ENCODE peak calls at places on chromosomes 12 and 14, in seven cellular contexts. One of them, this sample, is unnamed. For H3K4me1, the result is how much of the 10 kb centered on the place peaks cover.

GRCh38 chr12:104825408-104825807 is 132.7 kb downstream of the SLC41A2 start:
- DNase-seq in Peyer's patch: no peak
- DNase-seq in endodermal cell: peak
- DNase-seq in transverse colon: no peak
- DNase-seq in fibroblast of lung: no peak
- DNase-seq in heart right ventricle: no peak
- DNase-seq in suprapubic skin: no peak
- DNase-seq in this sample: no peak

GRCh38 chr12:108191938-108192337 is 62.9 kb downstream of the WSCD2 start:
- DNase-seq in Peyer's patch: no peak
- DNase-seq in endodermal cell: no peak
- DNase-seq in transverse colon: no peak
- DNase-seq in fibroblast of lung: no peak
- DNase-seq in heart right ventricle: no peak
- DNase-seq in suprapubic skin: no peak
- DNase-seq in this sample: no peak

GRCh38 chr12:126912111-126912510 is 1354.9 kb upstream of the TMEM132C start:
- DNase-seq in Peyer's patch: no peak
- DNase-seq in endodermal cell: no peak
- DNase-seq in transverse colon: no peak
- DNase-seq in fibroblast of lung: no peak
- DNase-seq in heart right ventricle: no peak
- DNase-seq in suprapubic skin: no peak
- DNase-seq in this sample: no peak

GRCh38 chr12:128613821-128614220 is 209.9 kb downstream of the SLC15A4 start:
- DNase-seq in Peyer's patch: no peak
- DNase-seq in endodermal cell: peak
- DNase-seq in transverse colon: no peak
- DNase-seq in fibroblast of lung: no peak
- DNase-seq in heart right ventricle: no peak
- DNase-seq in suprapubic skin: no peak
- DNase-seq in this sample: no peak

GRCh38 chr12:57479376-57480115 is at the start of gene ARHGAP9:
- DNase-seq in Peyer's patch: no peak
- DNase-seq in endodermal cell: no peak
- DNase-seq in transverse colon: no peak
- DNase-seq in fibroblast of lung: no peak
- DNase-seq in heart right ventricle: no peak
- DNase-seq in suprapubic skin: no peak
- DNase-seq in this sample: no peak

GRCh38 chr14:79502751-79503148 is 708.6 kb downstream of the DIO2 start:
- DNase-seq in Peyer's patch: no peak
- DNase-seq in endodermal cell: no peak
- DNase-seq in transverse colon: no peak
- DNase-seq in fibroblast of lung: peak
- DNase-seq in heart right ventricle: no peak
- DNase-seq in suprapubic skin: no peak
- DNase-seq in this sample: no peak

GRCh38 chr12:106135781-106136180 is 3.0 kb downstream of the NUAK1 start:
- DNase-seq in Peyer's patch: no peak
- DNase-seq in endodermal cell: no peak
- DNase-seq in transverse colon: no peak
- DNase-seq in fibroblast of lung: peak
- DNase-seq in heart right ventricle: no peak
- DNase-seq in suprapubic skin: no peak
- DNase-seq in this sample: no peak

GRCh38 chr14:54446201-54446693 is 5.1 kb upstream of the CNIH1 start:
- DNase-seq in Peyer's patch: peak
- DNase-seq in endodermal cell: no peak
- DNase-seq in transverse colon: peak
- DNase-seq in fibroblast of lung: peak
- DNase-seq in heart right ventricle: no peak
- DNase-seq in suprapubic skin: no peak
- DNase-seq in this sample: peak

GRCh38 chr12:64627781-64628180 is 17.5 kb downstream of the RASSF3 start:
- DNase-seq in Peyer's patch: no peak
- DNase-seq in endodermal cell: no peak
- DNase-seq in transverse colon: no peak
- DNase-seq in fibroblast of lung: peak
- DNase-seq in heart right ventricle: no peak
- DNase-seq in suprapubic skin: no peak
- DNase-seq in this sample: no peak

GRCh38 chr12:9779209-9779608 is 18.5 kb upstream of the CD69 start:
- DNase-seq in Peyer's patch: no peak
- DNase-seq in endodermal cell: no peak
- DNase-seq in transverse colon: no peak
- DNase-seq in fibroblast of lung: no peak
- DNase-seq in heart right ventricle: no peak
- DNase-seq in suprapubic skin: no peak
- DNase-seq in this sample: no peak

DNA sequence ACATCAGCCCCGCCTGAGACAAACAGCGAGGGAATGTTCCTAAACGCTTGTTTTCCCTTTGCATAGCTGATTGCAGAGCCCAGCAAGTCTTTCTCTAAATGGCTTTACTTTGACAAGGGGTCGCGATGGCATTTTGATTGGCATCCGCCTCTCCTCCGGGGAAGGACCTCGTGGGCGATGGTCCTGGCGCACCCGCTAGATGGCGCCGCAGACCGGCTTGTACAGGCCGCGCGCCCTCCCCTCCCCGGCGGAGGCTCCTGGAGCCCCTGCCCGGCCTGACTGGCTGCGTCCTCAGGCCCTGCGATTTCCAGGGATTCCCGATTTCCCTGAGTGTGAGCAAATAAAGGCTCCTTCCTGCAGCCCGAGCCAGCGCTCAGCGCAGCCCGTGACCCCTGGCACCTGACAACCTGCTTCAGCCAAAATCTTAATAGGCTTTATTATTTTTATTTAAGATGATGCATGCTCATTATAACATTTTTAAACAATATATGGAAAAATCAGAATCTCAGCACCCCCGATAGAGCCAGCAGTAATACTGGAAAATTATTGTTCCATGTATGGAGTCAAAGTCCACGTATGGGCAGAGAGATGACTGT is 468.3 kb downstream of the AACS start:
- DNase-seq in Peyer's patch: no peak
- DNase-seq in endodermal cell: peak
- DNase-seq in transverse colon: peak
- DNase-seq in fibroblast of lung: peak
- DNase-seq in heart right ventricle: peak
- DNase-seq in suprapubic skin: no peak
- DNase-seq in this sample: no peak
- TF ChIP-seq CTCF in Peyer's patch: peak
- TF ChIP-seq CTCF in endodermal cell: peak
- TF ChIP-seq CTCF in transverse colon: peak
- TF ChIP-seq CTCF in fibroblast of lung: no peak
- TF ChIP-seq CTCF in heart right ventricle: peak
- TF ChIP-seq CTCF in suprapubic skin: peak
- TF ChIP-seq CTCF in this sample: peak

GRCh38 chr12:122127839-122128238 is 46.2 kb downstream of the IL31 start:
- DNase-seq in Peyer's patch: no peak
- DNase-seq in endodermal cell: no peak
- DNase-seq in transverse colon: no peak
- DNase-seq in fibroblast of lung: no peak
- DNase-seq in heart right ventricle: no peak
- DNase-seq in suprapubic skin: no peak
- DNase-seq in this sample: no peak
- H3K4me1 ChIP-seq in Peyer's patch: under half
- H3K4me1 ChIP-seq in endodermal cell: under half
- H3K4me1 ChIP-seq in transverse colon: under half
- H3K4me1 ChIP-seq in fibroblast of lung: under half
- H3K4me1 ChIP-seq in heart right ventricle: under half
- H3K4me1 ChIP-seq in suprapubic skin: under half
- H3K4me1 ChIP-seq in this sample: under half

GRCh38 chr12:3132636-3133409 is 55.6 kb downstream of the TSPAN9 start:
- DNase-seq in Peyer's patch: no peak
- DNase-seq in endodermal cell: peak
- DNase-seq in transverse colon: no peak
- DNase-seq in fibroblast of lung: peak
- DNase-seq in heart right ventricle: peak
- DNase-seq in suprapubic skin: no peak
- DNase-seq in this sample: no peak
- TF ChIP-seq CTCF in Peyer's patch: no peak
- TF ChIP-seq CTCF in endodermal cell: peak
- TF ChIP-seq CTCF in transverse colon: no peak
- TF ChIP-seq CTCF in fibroblast of lung: no peak
- TF ChIP-seq CTCF in heart right ventricle: no peak
- TF ChIP-seq CTCF in suprapubic skin: no peak
- TF ChIP-seq CTCF in this sample: no peak

DNA sequence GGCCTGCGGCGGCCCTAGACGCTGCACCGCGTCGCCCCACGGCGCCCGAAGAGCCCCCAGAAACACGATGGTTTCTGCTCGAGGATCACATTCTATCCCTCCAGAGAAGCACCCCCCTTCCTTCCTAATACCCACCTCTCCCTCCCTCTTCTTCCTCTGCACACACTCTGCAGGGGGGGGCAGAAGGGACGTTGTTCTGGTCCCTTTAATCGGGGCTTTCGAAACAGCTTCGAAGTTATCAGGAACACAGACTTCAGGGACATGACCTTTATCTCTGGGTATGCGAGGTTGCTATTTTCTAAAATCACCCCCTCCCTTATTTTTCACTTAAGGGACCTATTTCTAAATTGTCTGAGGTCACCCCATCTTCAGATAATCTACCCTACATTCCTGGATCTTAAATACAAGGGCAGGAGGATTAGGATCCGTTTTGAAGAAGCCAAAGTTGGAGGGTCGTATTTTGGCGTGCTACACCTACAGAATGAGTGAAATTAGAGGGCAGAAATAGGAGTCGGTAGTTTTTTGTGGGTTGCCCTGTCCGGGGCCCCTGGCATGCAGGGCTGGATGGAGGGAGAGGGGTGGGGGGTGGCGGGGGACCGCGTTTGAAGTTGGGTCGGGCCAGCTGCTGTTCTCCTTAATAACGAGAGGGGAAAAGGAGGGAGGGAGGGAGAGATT is 449 bp upstream of the CCND2 start:
- DNase-seq in Peyer's patch: no peak
- DNase-seq in endodermal cell: no peak
- DNase-seq in transverse colon: no peak
- DNase-seq in fibroblast of lung: no peak
- DNase-seq in heart right ventricle: no peak
- DNase-seq in suprapubic skin: no peak
- DNase-seq in this sample: no peak
- H3K4me1 ChIP-seq in Peyer's patch: under half
- H3K4me1 ChIP-seq in endodermal cell: under half
- H3K4me1 ChIP-seq in transverse colon: half or more
- H3K4me1 ChIP-seq in fibroblast of lung: under half
- H3K4me1 ChIP-seq in heart right ventricle: half or more
- H3K4me1 ChIP-seq in suprapubic skin: half or more
- H3K4me1 ChIP-seq in this sample: under half

DNA sequence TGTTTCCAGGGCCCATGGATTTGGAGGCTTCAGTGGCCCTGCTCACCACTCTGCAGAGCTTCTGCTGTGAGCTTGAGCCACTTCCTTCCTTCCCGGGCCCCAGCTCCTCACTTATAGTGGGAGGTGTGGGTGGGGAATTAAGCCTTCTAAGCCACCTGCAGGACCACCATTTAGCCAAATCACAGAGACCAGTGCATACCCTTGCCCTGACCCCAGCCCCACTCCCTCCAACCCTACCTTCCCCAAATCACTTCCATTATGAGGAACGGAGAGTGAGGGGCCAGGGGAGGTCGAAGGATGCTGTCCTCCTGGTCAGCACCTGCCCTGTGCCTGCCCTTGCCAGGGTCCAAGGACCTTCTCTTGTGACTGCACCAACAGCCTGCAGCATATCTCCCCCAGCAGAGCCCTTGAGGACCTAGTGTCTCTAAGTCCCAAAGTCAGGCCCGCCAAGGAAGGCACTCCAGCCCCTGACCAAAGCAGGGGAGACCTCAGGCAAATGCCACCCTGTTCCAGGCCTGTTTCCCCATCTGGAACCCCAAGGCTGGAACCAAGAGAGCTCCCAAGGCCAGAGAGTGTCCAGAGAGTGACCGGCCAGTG is 278.3 kb upstream of the RTL1 start:
- DNase-seq in Peyer's patch: no peak
- DNase-seq in endodermal cell: no peak
- DNase-seq in transverse colon: no peak
- DNase-seq in fibroblast of lung: no peak
- DNase-seq in heart right ventricle: no peak
- DNase-seq in suprapubic skin: no peak
- DNase-seq in this sample: peak
- TF ChIP-seq CTCF in Peyer's patch: no peak
- TF ChIP-seq CTCF in endodermal cell: no peak
- TF ChIP-seq CTCF in transverse colon: no peak
- TF ChIP-seq CTCF in fibroblast of lung: no peak
- TF ChIP-seq CTCF in heart right ventricle: no peak
- TF ChIP-seq CTCF in suprapubic skin: no peak
- TF ChIP-seq CTCF in this sample: no peak

GRCh38 chr14:69682607-69683263 is 71.3 kb downstream of the SUSD6 start:
- DNase-seq in Peyer's patch: no peak
- DNase-seq in endodermal cell: no peak
- DNase-seq in transverse colon: no peak
- DNase-seq in fibroblast of lung: no peak
- DNase-seq in heart right ventricle: no peak
- DNase-seq in suprapubic skin: no peak
- DNase-seq in this sample: no peak

GRCh38 chr14:69683971-69684370 is 72.6 kb downstream of the SUSD6 start:
- DNase-seq in Peyer's patch: no peak
- DNase-seq in endodermal cell: no peak
- DNase-seq in transverse colon: no peak
- DNase-seq in fibroblast of lung: no peak
- DNase-seq in heart right ventricle: no peak
- DNase-seq in suprapubic skin: no peak
- DNase-seq in this sample: no peak

GRCh38 chr14:69675877-69676416 is 64.6 kb downstream of the SUSD6 start:
- DNase-seq in Peyer's patch: no peak
- DNase-seq in endodermal cell: no peak
- DNase-seq in transverse colon: no peak
- DNase-seq in fibroblast of lung: no peak
- DNase-seq in heart right ventricle: no peak
- DNase-seq in suprapubic skin: no peak
- DNase-seq in this sample: no peak

GRCh38 chr14:69684461-69685183 is 73.2 kb downstream of the SUSD6 start:
- DNase-seq in Peyer's patch: no peak
- DNase-seq in endodermal cell: no peak
- DNase-seq in transverse colon: no peak
- DNase-seq in fibroblast of lung: no peak
- DNase-seq in heart right ventricle: no peak
- DNase-seq in suprapubic skin: no peak
- DNase-seq in this sample: no peak

DNA sequence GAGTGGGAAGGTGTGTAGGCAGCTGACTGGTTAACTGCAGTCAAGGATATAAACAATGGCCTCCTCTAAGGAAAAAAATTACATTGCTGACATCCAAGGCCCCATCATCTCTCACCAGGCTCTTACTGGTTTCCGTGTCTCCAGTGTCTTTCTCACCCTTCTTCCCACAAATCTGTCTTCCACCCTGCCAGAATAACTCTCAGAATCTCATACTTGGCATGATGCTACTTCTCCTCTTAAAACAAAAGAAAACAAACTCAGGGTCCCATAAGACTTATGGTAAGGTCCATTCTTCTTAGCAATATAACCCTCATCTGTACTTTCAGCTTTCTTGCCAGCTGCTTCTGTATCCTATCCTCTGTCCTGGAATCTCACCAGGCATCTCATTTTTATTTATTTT is 68.9 kb downstream of the SUSD6 start:
- DNase-seq in Peyer's patch: no peak
- DNase-seq in endodermal cell: no peak
- DNase-seq in transverse colon: no peak
- DNase-seq in fibroblast of lung: no peak
- DNase-seq in heart right ventricle: no peak
- DNase-seq in suprapubic skin: no peak
- DNase-seq in this sample: no peak
- H3K4me1 ChIP-seq in Peyer's patch: under half
- H3K4me1 ChIP-seq in endodermal cell: under half
- H3K4me1 ChIP-seq in transverse colon: under half
- H3K4me1 ChIP-seq in fibroblast of lung: under half
- H3K4me1 ChIP-seq in heart right ventricle: under half
- H3K4me1 ChIP-seq in suprapubic skin: half or more
- H3K4me1 ChIP-seq in this sample: under half

This sample was measured in RWPE2.